ENCODE peak calls at places on chromosomes 5 and 9, in six cellular contexts. D is T-helper 9 cell, W is AG20443, K is NCI-H748 treated with DMSO at 0.1 percent for 48 hours, P is ELR, J is HEK293T. X is an unnamed sample.

GRCh38 chr9:133647765-133648469 is 11.8 kb downstream of the DBH start:
- DNase-seq in J (no peak), P (no peak), D (no peak), W (no peak), K (no peak), X (no peak)

GRCh38 chr5:84028093-84028492 is 307.4 kb upstream of the HAPLN1 start:
- DNase-seq in J (no peak), W (peak), K (no peak), P (peak), D (no peak), X (no peak)

GRCh38 chr9:72951043-72951442 is 1.8 kb downstream of the ALDH1A1 start:
- DNase-seq in J (no peak), K (no peak), W (no peak), P (no peak), D (no peak), X (no peak)

GRCh38 chr9:92600075-92600741 is 64.4 kb upstream of the ECM2 start:
- DNase-seq in J (no peak), P (no peak), D (no peak), K (no peak), W (peak), X (no peak)

GRCh38 chr9:114060711-114061110 is 17.4 kb downstream of the AMBP start:
- DNase-seq in W (no peak), D (no peak), J (no peak), P (no peak), K (no peak), X (no peak)

GRCh38 chr9:77816641-77817341 is 168.7 kb upstream of the GNA14 start:
- DNase-seq in D (no peak), J (no peak), W (no peak), P (no peak), K (no peak), X (no peak)

GRCh38 chr9:114434878-114435311 is 47.1 kb upstream of the AKNA start:
- DNase-seq in P (peak), W (peak), J (peak), D (no peak), K (peak), X (peak)

GRCh38 chr5:60374409-60374808 is 325.6 kb downstream of the DEPDC1B start:
- DNase-seq in D (no peak), P (no peak), J (no peak), W (no peak), K (no peak), X (no peak)

X was measured in CD4-positive, alpha-beta memory T cell.